ENCODE peak calls at places on chromosomes 2 and 18, in nine cellular contexts. X is HTR-8/SVneo; E is iris pigment epithelial cell; V is PC-9; N is stimulated activated CD4-positive, alpha-beta T cell treated with anti-CD3 and anti-CD28 coated beads, Interleukin-2, amount 100 ng/mL, for 24 hours; U is cardiac muscle cell; B is left cardiac atrium; W is T-helper 9 cell; Y is SHP77 treated with DMSO at 0.1 percent for 48 hours. R is an unnamed sample.

GRCh38 chr18:61502472-61502871 is 169.2 kb downstream of the CDH20 start:
- DNase-seq in X (peak; percentile 30), E (peak; percentile 70), V (peak; percentile 3), N (peak; percentile 3), U (peak; percentile 77), B (no peak), W (no peak), Y (peak; percentile 1), R (no peak)

GRCh38 chr2:3644891-3645605 is 13.0 kb upstream of the ALLC start:
- DNase-seq in X (no peak), E (no peak), V (no peak), N (no peak), U (no peak), B (no peak), W (no peak), Y (no peak), R (no peak)

GRCh38 chr2:176188218-176188968 is at the start of gene HOXD1:
- DNase-seq in X (peak; percentile 80), E (no peak), V (no peak), N (no peak), U (no peak), B (no peak), W (no peak), Y (no peak), R (peak; percentile 70)

GRCh38 chr2:204024503-204024902 is 87.9 kb downstream of the ICOS start:
- DNase-seq in X (peak; percentile 9), E (peak; percentile 46), V (no peak), N (no peak), U (peak; percentile 37), B (no peak), W (no peak), Y (peak; percentile 2), R (no peak)

GRCh38 chr2:10331702-10332401 is 29.1 kb downstream of the HPCAL1 start:
- DNase-seq in X (no peak), E (no peak), V (no peak), N (peak; percentile 70), U (no peak), B (no peak), W (peak; percentile 31), Y (no peak), R (peak; percentile 27)

GRCh38 chr2:30656079-30656478 is 151.2 kb downstream of the CAPN13 start:
- DNase-seq in X (no peak), E (peak; percentile 80), V (no peak), N (no peak), U (no peak), B (no peak), W (no peak), Y (no peak), R (no peak)

GRCh38 chr18:79605481-79605880 is 74.1 kb upstream of the CTDP1 start:
- DNase-seq in X (no peak), E (no peak), V (no peak), N (no peak), U (no peak), B (peak; percentile 10), W (no peak), Y (no peak), R (no peak)

GRCh38 chr2:33775306-33775705 is 176.2 kb upstream of the FAM98A start:
- DNase-seq in X (no peak), E (no peak), V (no peak), N (no peak), U (no peak), B (no peak), W (no peak), Y (no peak), R (no peak)

GRCh38 chr18:25599443-25599842 is 247.5 kb upstream of the ZNF521 start:
- DNase-seq in X (no peak), E (no peak), V (no peak), N (no peak), U (no peak), B (no peak), W (no peak), Y (no peak), R (no peak)

GRCh38 chr2:161900241-161900640 is 173.8 kb downstream of the DPP4 start:
- DNase-seq in X (no peak), E (no peak), V (no peak), N (no peak), U (no peak), B (no peak), W (no peak), Y (no peak), R (no peak)

GRCh38 chr18:24600076-24600654 is 139.7 kb downstream of the HRH4 start:
- DNase-seq in X (peak; percentile 22), E (peak; percentile 45), V (no peak), N (no peak), U (peak; percentile 80), B (no peak), W (no peak), Y (peak; percentile 37), R (no peak)

GRCh38 chr2:3488768-3489448 is 30.4 kb downstream of the ADI1 start:
- DNase-seq in X (no peak), E (no peak), V (no peak), N (no peak), U (no peak), B (peak; percentile 15), W (no peak), Y (no peak), R (peak; percentile 55)

GRCh38 chr2:179265082-179265575 is 497 bp upstream of the SESTD1 start:
- DNase-seq in X (no peak), E (peak; percentile 85), V (no peak), N (no peak), U (no peak), B (no peak), W (no peak), Y (no peak), R (no peak)

GRCh38 chr2:100292022-100292580 is 30.2 kb downstream of the LONRF2 start:
- DNase-seq in X (peak; percentile 78), E (peak; percentile 91), V (peak; percentile 33), N (peak; percentile 53), U (peak; percentile 26), B (peak; percentile 64), W (no peak), Y (peak; percentile 1), R (no peak)

GRCh38 chr2:110679865-110680264 is 2.0 kb upstream of the BUB1 start:
- DNase-seq in X (no peak), E (no peak), V (no peak), N (no peak), U (no peak), B (no peak), W (no peak), Y (no peak), R (no peak)

GRCh38 chr2:183032200-183032794 is 6.0 kb downstream of the NCKAP1 start:
- DNase-seq in X (no peak), E (peak; percentile 76), V (no peak), N (no peak), U (no peak), B (no peak), W (no peak), Y (no peak), R (no peak)

GRCh38 chr2:197255550-197255949 is 55.0 kb downstream of the ANKRD44 start:
- DNase-seq in X (no peak), E (peak; percentile 49), V (no peak), N (peak; percentile 75), U (peak; percentile 56), B (peak; percentile 67), W (peak; percentile 59), Y (no peak), R (peak; percentile 76)

GRCh38 chr2:162056796-162057399 is 17.1 kb downstream of the DPP4 start:
- DNase-seq in X (no peak), E (no peak), V (no peak), N (no peak), U (no peak), B (no peak), W (no peak), Y (no peak), R (no peak)

GRCh38 chr2:54855434-54855833 is 132.0 kb downstream of the EML6 start:
- DNase-seq in X (no peak), E (no peak), V (no peak), N (no peak), U (no peak), B (no peak), W (no peak), Y (no peak), R (no peak)

GRCh38 chr18:23867011-23867410 is 147.5 kb upstream of the TTC39C start:
- DNase-seq in X (no peak), E (no peak), V (no peak), N (no peak), U (no peak), B (no peak), W (no peak), Y (no peak), R (no peak)

GRCh38 chr2:155947069-155947468 is 385.5 kb downstream of the NR4A2 start:
- DNase-seq in X (no peak), E (no peak), V (no peak), N (no peak), U (no peak), B (no peak), W (no peak), Y (no peak), R (no peak)

GRCh38 chr2:33215299-33215698 is 261.1 kb upstream of the RASGRP3 start:
- DNase-seq in X (no peak), E (peak; percentile 94), V (no peak), N (no peak), U (no peak), B (peak; percentile 74), W (no peak), Y (no peak), R (peak; percentile 76)

GRCh38 chr2:128799736-128800135 is 481.1 kb upstream of the HS6ST1 start:
- DNase-seq in X (no peak), E (no peak), V (no peak), N (no peak), U (no peak), B (no peak), W (no peak), Y (no peak), R (no peak)

GRCh38 chr18:30687501-30687900 is 355.0 kb downstream of the DSC3 start:
- DNase-seq in X (no peak), E (no peak), V (no peak), N (no peak), U (no peak), B (no peak), W (no peak), Y (no peak), R (no peak)

GRCh38 chr2:133458280-133458679 is 110.0 kb downstream of the NCKAP5 start:
- DNase-seq in X (no peak), E (peak; percentile 71), V (no peak), N (no peak), U (no peak), B (no peak), W (no peak), Y (peak; percentile 3), R (no peak)

GRCh38 chr18:60198063-60198462 is 174.5 kb downstream of the MC4R start:
- DNase-seq in X (no peak), E (no peak), V (no peak), N (no peak), U (no peak), B (no peak), W (no peak), Y (no peak), R (no peak)

GRCh38 chr2:239316562-239317465 is 84.0 kb downstream of the HDAC4 start:
- DNase-seq in X (no peak), E (no peak), V (no peak), N (no peak), U (no peak), B (peak; percentile 84), W (no peak), Y (no peak), R (peak; percentile 77)

GRCh38 chr18:79439201-79440023 is 43.7 kb downstream of the NFATC1 start:
- DNase-seq in X (no peak), E (peak; percentile 54), V (no peak), N (peak; percentile 46), U (no peak), B (no peak), W (no peak), Y (no peak), R (no peak)

GRCh38 chr2:73089270-73090030 is 17.9 kb upstream of the SFXN5 start:
- DNase-seq in X (peak; percentile 96), E (peak; percentile 99), V (peak; percentile 75), N (no peak), U (no peak), B (peak; percentile 70), W (no peak), Y (no peak), R (peak; percentile 68)

GRCh38 chr2:122478773-122479172 is 723.3 kb downstream of the TSN start:
- DNase-seq in X (no peak), E (no peak), V (no peak), N (no peak), U (no peak), B (no peak), W (no peak), Y (no peak), R (no peak)

GRCh38 chr2:63788070-63788469 is 53.6 kb upstream of the UGP2 start:
- DNase-seq in X (no peak), E (peak; percentile 91), V (no peak), N (no peak), U (no peak), B (no peak), W (no peak), Y (no peak), R (no peak)